ENCODE peak calls at places on chromosomes 5 and 9, in six cellular contexts. L, D, P, R, I and F are unnamed samples.

GRCh38 chr5:124602925-124603650 is 143.4 kb downstream of the ZNF608 start:
- DNase-seq in L (no peak), D (no peak), P (no peak), R (no peak), I (no peak), F (peak; percentile 16)

GRCh38 chr9:128828267-128828666 is 1.3 kb downstream of the SPOUT1 start:
- DNase-seq in L (no peak), D (no peak), P (no peak), R (no peak), I (no peak), F (no peak)

GRCh38 chr9:90999425-91000397 is 198.1 kb downstream of the SYK start:
- DNase-seq in L (no peak), D (no peak), P (no peak), R (no peak), I (no peak), F (no peak)

GRCh38 chr5:8943301-8943700 is 602.6 kb downstream of the SEMA5A start:
- DNase-seq in L (no peak), D (no peak), P (no peak), R (no peak), I (no peak), F (no peak)

GRCh38 chr5:135821061-135821781 is 13.2 kb upstream of the SLC25A48 start:
- DNase-seq in L (no peak), D (no peak), P (no peak), R (no peak), I (no peak), F (no peak)

GRCh38 chr9:112064871-112065270 is 110.2 kb downstream of the SUSD1 start:
- DNase-seq in L (no peak), D (no peak), P (no peak), R (no peak), I (no peak), F (no peak)

GRCh38 chr5:126961702-126962101 is 68.7 kb downstream of the MARCHF3 start:
- DNase-seq in L (no peak), D (no peak), P (no peak), R (no peak), I (no peak), F (no peak)

GRCh38 chr9:121670447-121670846 is 19.0 kb downstream of the DAB2IP start:
- DNase-seq in L (no peak), D (no peak), P (no peak), R (no peak), I (peak; percentile 81), F (no peak)

GRCh38 chr9:95030920-95031662 is 286.4 kb downstream of the FANCC start:
- DNase-seq in L (no peak), D (no peak), P (no peak), R (no peak), I (no peak), F (no peak)

GRCh38 chr5:168305281-168305680 is 13.8 kb downstream of the WWC1 start:
- DNase-seq in L (no peak), D (no peak), P (no peak), R (no peak), I (no peak), F (peak; percentile 86)